ENCODE peak calls at places on chromosomes 2 and 18, in seven cellular contexts. G, N, C, M, I, H and Z are unnamed samples. For H3K27me3, the result is how much of the 10 kb centered on the place peaks cover.

GRCh38 chr18:55287935-55288868 is 299.8 kb downstream of the TCF4 start:
- DNase-seq in G (no peak), N (no peak), C (no peak), M (no peak), I (no peak), H (no peak), Z (no peak)

GRCh38 chr2:165558832-165559231 is 89.3 kb downstream of the CSRNP3 start:
- DNase-seq in G (no peak), N (no peak), C (no peak), M (no peak), I (no peak), H (no peak), Z (no peak)

GRCh38 chr2:228581731-228582130 is 400.2 kb upstream of the SPHKAP start:
- DNase-seq in G (no peak), N (no peak), C (no peak), M (no peak), I (no peak), H (no peak), Z (no peak)

GRCh38 chr18:14948163-14948540 is 200.2 kb downstream of the ANKRD30B start:
- DNase-seq in G (no peak), N (no peak), C (no peak), M (no peak), I (no peak), H (no peak), Z (no peak)

GRCh38 chr2:27914046-27914792 is 23.7 kb downstream of the BABAM2 start:
- DNase-seq in G (no peak), N (no peak), C (no peak), M (no peak), I (no peak), H (no peak), Z (no peak)

GRCh38 chr2:30229596-30229995 is 1.7 kb upstream of the LBH start:
- DNase-seq in G (no peak), N (no peak), C (no peak), M (no peak), I (no peak), H (no peak), Z (no peak)

GRCh38 chr2:63975437-63976124 is 43.6 kb downstream of the VPS54 start:
- DNase-seq in G (no peak), N (no peak), C (no peak), M (no peak), I (no peak), H (no peak), Z (no peak)

GRCh38 chr2:120589782-120590608 is 145.7 kb upstream of the GLI2 start:
- DNase-seq in G (no peak), N (no peak), C (no peak), M (no peak), I (no peak), H (no peak), Z (no peak)

GRCh38 chr18:55748227-55748738 is 160.3 kb upstream of the TCF4 start:
- DNase-seq in G (no peak), N (no peak), C (no peak), M (no peak), I (no peak), H (no peak), Z (no peak)

GRCh38 chr2:185990861-185991525 is 252.4 kb downstream of the FSIP2 start:
- DNase-seq in G (no peak), N (no peak), C (no peak), M (peak), I (no peak), H (no peak), Z (no peak)

GRCh38 chr2:228180126-228181097 is 1.1 kb downstream of the SPHKAP start:
- DNase-seq in G (peak), N (no peak), C (no peak), M (no peak), I (no peak), H (peak), Z (no peak)

GRCh38 chr2:227161947-227162346 is 2.1 kb downstream of the COL4A4 start:
- DNase-seq in G (no peak), N (no peak), C (no peak), M (no peak), I (no peak), H (no peak), Z (no peak)

GRCh38 chr2:10452956-10453885 is 5.1 kb upstream of the ODC1 start:
- DNase-seq in G (no peak), N (no peak), C (no peak), M (no peak), I (no peak), H (no peak), Z (no peak)

GRCh38 chr2:211745295-211746097 is 793.1 kb downstream of the ERBB4 start:
- DNase-seq in G (peak), N (peak), C (no peak), M (peak), I (peak), H (no peak), Z (no peak)

GRCh38 chr2:69183659-69184058 is 170.7 kb downstream of the ANTXR1 start:
- DNase-seq in G (no peak), N (no peak), C (no peak), M (no peak), I (no peak), H (no peak), Z (no peak)

GRCh38 chr2:96875498-96876035 is 5.7 kb upstream of the SEMA4C start:
- DNase-seq in G (no peak), N (no peak), C (no peak), M (no peak), I (no peak), H (no peak), Z (no peak)

GRCh38 chr18:39039828-39040227 is 1474.2 kb upstream of the CELF4 start:
- DNase-seq in G (no peak), N (no peak), C (no peak), M (no peak), I (no peak), H (no peak), Z (no peak)

GRCh38 chr2:30756051-30756719 is 51.1 kb downstream of the CAPN13 start:
- DNase-seq in G (no peak), N (no peak), C (no peak), M (peak), I (no peak), H (no peak), Z (no peak)

GRCh38 chr2:200812122-200813022 is 662 bp downstream of the BZW1 start:
- DNase-seq in G (peak), N (peak), C (peak), M (peak), I (peak), H (peak), Z (peak)

GRCh38 chr2:127153691-127154158 is 46.8 kb upstream of the BIN1 start:
- DNase-seq in G (no peak), N (peak), C (peak), M (peak), I (no peak), H (no peak), Z (no peak)

GRCh38 chr18:28584726-28585125 is 407.8 kb upstream of the CDH2 start:
- DNase-seq in G (no peak), N (no peak), C (no peak), M (peak), I (no peak), H (no peak), Z (no peak)

GRCh38 chr2:128777091-128778045 is 458.7 kb upstream of the HS6ST1 start:
- DNase-seq in G (no peak), N (no peak), C (peak), M (no peak), I (no peak), H (no peak), Z (no peak)

GRCh38 chr2:7736646-7737305 is 819.6 kb downstream of the RNF144A start:
- DNase-seq in G (no peak), N (no peak), C (no peak), M (peak), I (no peak), H (no peak), Z (no peak)

GRCh38 chr18:12657849-12658829 is at the start of gene SPIRE1:
- DNase-seq in G (peak), N (peak), C (peak), M (peak), I (peak), H (peak), Z (peak)

GRCh38 chr2:170462433-170463205 is 252.5 kb upstream of the SP5 start:
- DNase-seq in G (no peak), N (no peak), C (no peak), M (no peak), I (no peak), H (no peak), Z (no peak)

GRCh38 chr2:178177066-178177679 is 17.1 kb upstream of the OSBPL6 start:
- DNase-seq in G (no peak), N (no peak), C (no peak), M (peak), I (no peak), H (no peak), Z (no peak)

GRCh38 chr2:11967946-11968465 is 221.6 kb downstream of the LPIN1 start:
- DNase-seq in G (peak), N (no peak), C (no peak), M (peak), I (no peak), H (peak), Z (no peak)

GRCh38 chr2:151914989-151915628 is 86.9 kb upstream of the ARL5A start:
- DNase-seq in G (no peak), N (no peak), C (no peak), M (no peak), I (no peak), H (no peak), Z (no peak)

GRCh38 chr18:48407358-48407757 is 1.8 kb downstream of the ZBTB7C start:
- DNase-seq in G (no peak), N (no peak), C (no peak), M (no peak), I (no peak), H (no peak), Z (no peak)

GRCh38 chr18:48405108-48405507 is 4.1 kb downstream of the ZBTB7C start:
- DNase-seq in G (no peak), N (no peak), C (no peak), M (peak), I (no peak), H (no peak), Z (no peak)

GRCh38 chr18:48404707-48405106 is 4.5 kb downstream of the ZBTB7C start:
- DNase-seq in G (no peak), N (no peak), C (no peak), M (no peak), I (no peak), H (no peak), Z (no peak)

GRCh38 chr18:48408111-48408726 is 964 bp downstream of the ZBTB7C start:
- DNase-seq in G (no peak), N (peak), C (peak), M (peak), I (peak), H (peak), Z (no peak)

GRCh38 chr18:48405971-48406370 is 3.2 kb downstream of the ZBTB7C start:
- DNase-seq in G (no peak), N (no peak), C (no peak), M (no peak), I (no peak), H (no peak), Z (no peak)
- H3K27me3 ChIP-seq in G (under half), N (under half), C (under half), M (under half), I (under half), H (under half), Z (under half)

DNA sequence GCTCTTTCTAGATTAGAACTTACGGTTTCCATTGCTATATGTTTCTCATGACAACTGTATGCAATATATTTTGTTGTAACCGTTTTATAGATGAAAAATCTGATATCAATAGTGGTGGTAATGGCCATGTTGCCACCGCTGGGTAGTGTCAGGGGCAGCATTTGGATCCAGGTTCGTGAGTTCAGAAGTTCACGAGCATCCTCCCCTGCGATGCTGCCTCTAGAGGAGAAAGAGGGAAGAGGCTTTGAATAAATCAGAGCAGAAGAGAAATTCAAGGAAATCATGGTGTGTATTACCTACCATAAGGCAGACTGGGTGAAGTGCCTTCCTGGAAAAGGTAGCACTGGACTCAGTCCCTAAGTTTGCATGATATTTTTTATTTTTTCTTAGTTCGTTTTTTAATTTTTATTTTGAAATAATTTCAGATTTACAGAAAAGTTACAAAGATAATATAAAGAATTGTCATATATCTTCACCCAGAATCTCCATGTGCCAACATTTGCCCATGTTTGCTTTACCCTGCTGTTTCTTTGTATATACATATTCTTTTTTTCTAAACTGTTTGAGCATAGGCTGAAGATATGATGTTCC is 3.3 kb upstream of the ZBTB7C start:
- DNase-seq in G (no peak), N (no peak), C (no peak), M (peak), I (no peak), H (no peak), Z (no peak)
- H3K27me3 ChIP-seq in G (half or more), N (under half), C (under half), M (under half), I (under half), H (half or more), Z (under half)

DNA sequence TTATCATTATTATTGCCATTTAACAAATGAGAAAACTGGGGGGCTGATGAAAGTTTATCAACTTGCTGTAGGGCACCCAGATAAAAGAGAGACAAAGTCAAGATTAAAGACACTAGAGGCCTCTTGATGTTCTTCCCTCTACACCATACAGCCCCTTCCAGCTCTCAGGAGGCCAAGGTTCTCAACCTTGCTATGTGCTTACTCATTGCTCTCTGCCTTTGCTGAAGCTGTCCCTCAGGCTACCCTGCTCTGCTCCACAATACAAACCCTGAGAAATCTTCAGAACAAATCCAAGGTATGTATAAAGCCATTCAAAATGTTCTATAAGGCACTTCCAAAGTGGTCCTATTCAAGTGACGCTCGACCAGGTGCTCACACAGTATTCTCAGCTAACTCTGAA is 329.9 kb upstream of the TNP1 start:
- DNase-seq in G (no peak), N (no peak), C (no peak), M (no peak), I (no peak), H (no peak), Z (no peak)
- H3K27me3 ChIP-seq in G (under half), N (under half), C (under half), M (under half), I (under half), H (under half), Z (under half)

DNA sequence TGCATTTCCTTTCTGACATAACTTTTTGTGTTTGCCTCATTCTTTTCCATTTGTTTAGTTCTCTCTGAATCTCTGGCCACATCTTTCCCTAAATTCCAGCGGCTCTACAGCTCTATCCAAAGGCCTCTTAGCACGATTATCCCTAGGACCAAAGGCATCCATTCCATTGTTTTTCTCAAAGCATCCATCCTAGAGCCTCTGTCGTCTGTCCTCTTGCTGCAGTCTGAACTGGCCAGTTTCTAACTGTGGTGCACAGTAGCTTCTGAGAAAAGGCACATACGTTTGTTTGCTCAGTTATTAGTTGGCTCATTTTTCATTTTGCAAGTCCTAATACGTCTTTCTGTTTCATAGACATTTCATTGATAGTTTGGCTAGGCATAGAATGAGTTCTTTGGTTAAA is 45.7 kb upstream of the TCF7L1 start:
- DNase-seq in G (no peak), N (no peak), C (no peak), M (no peak), I (no peak), H (no peak), Z (no peak)
- H3K27me3 ChIP-seq in G (under half), N (under half), C (under half), M (under half), I (under half), H (under half), Z (under half)

DNA sequence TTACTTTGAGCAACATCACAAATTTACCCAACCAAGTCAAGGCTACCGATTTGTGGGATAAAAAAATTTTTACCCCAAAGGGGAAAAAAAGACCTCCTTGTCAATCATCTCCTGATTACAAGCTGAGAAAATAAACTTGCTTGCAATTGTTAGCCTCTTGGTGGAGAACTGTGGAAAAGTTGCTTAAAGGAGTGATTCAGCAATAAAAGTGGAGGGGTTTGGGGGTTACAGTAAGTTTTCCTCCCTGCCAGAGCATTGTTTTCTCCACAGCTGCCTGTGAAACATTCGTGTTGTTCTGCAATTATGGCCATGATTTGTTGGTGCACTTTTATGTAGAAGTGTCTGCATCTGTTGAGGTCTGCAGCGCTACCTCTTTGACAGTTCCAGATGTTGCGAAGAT is 82.6 kb downstream of the EN1 start:
- DNase-seq in G (no peak), N (no peak), C (no peak), M (no peak), I (no peak), H (no peak), Z (no peak)
- H3K27me3 ChIP-seq in G (under half), N (under half), C (under half), M (under half), I (under half), H (half or more), Z (under half)